ENCODE peak calls at places on chromosomes 13 and 19, in ten cellular contexts. One of them, this sample, is unnamed.

GRCh38 chr13:43014162-43014561 is 9.2 kb upstream of the DNAJC15 start:
- DNase-seq in psoas muscle: no peak
- DNase-seq in esophagus muscularis mucosa: no peak
- DNase-seq in RWPE1: no peak
- DNase-seq in progenitor cell of endocrine pancreas: no peak
- DNase-seq in GM10248: no peak
- DNase-seq in colonic mucosa: no peak
- DNase-seq in fibroblast of mammary gland: no peak
- DNase-seq in astrocyte of the cerebellum: no peak
- DNase-seq in astrocyte: no peak
- DNase-seq in this sample: no peak

GRCh38 chr19:1856345-1856697 is 7.1 kb downstream of the KLF16 start:
- DNase-seq in psoas muscle: no peak
- DNase-seq in esophagus muscularis mucosa: no peak
- DNase-seq in RWPE1: no peak
- DNase-seq in progenitor cell of endocrine pancreas: no peak
- DNase-seq in GM10248: no peak
- DNase-seq in colonic mucosa: no peak
- DNase-seq in fibroblast of mammary gland: no peak
- DNase-seq in astrocyte of the cerebellum: no peak
- DNase-seq in astrocyte: no peak
- DNase-seq in this sample: no peak

GRCh38 chr13:111897846-111898215 is 169.1 kb upstream of the SOX1 start:
- DNase-seq in psoas muscle: no peak
- DNase-seq in esophagus muscularis mucosa: no peak
- DNase-seq in RWPE1: no peak
- DNase-seq in progenitor cell of endocrine pancreas: no peak
- DNase-seq in GM10248: no peak
- DNase-seq in colonic mucosa: no peak
- DNase-seq in fibroblast of mammary gland: no peak
- DNase-seq in astrocyte of the cerebellum: no peak
- DNase-seq in astrocyte: no peak
- DNase-seq in this sample: no peak

GRCh38 chr13:95745289-95745688 is 68.3 kb downstream of the DNAJC3 start:
- DNase-seq in psoas muscle: peak
- DNase-seq in esophagus muscularis mucosa: no peak
- DNase-seq in RWPE1: no peak
- DNase-seq in progenitor cell of endocrine pancreas: no peak
- DNase-seq in GM10248: no peak
- DNase-seq in colonic mucosa: no peak
- DNase-seq in fibroblast of mammary gland: no peak
- DNase-seq in astrocyte of the cerebellum: no peak
- DNase-seq in astrocyte: no peak
- DNase-seq in this sample: no peak

GRCh38 chr19:4587527-4587926 is 28.0 kb upstream of the SEMA6B start:
- DNase-seq in psoas muscle: no peak
- DNase-seq in esophagus muscularis mucosa: no peak
- DNase-seq in RWPE1: no peak
- DNase-seq in progenitor cell of endocrine pancreas: no peak
- DNase-seq in GM10248: no peak
- DNase-seq in colonic mucosa: no peak
- DNase-seq in fibroblast of mammary gland: no peak
- DNase-seq in astrocyte of the cerebellum: no peak
- DNase-seq in astrocyte: no peak
- DNase-seq in this sample: no peak

GRCh38 chr13:45353895-45354294 is 12.9 kb upstream of the TPT1 start:
- DNase-seq in psoas muscle: no peak
- DNase-seq in esophagus muscularis mucosa: no peak
- DNase-seq in RWPE1: no peak
- DNase-seq in progenitor cell of endocrine pancreas: no peak
- DNase-seq in GM10248: peak
- DNase-seq in colonic mucosa: no peak
- DNase-seq in fibroblast of mammary gland: no peak
- DNase-seq in astrocyte of the cerebellum: no peak
- DNase-seq in astrocyte: no peak
- DNase-seq in this sample: no peak

GRCh38 chr19:22545751-22546150 is 88.4 kb upstream of the ZNF492 start:
- DNase-seq in psoas muscle: no peak
- DNase-seq in esophagus muscularis mucosa: no peak
- DNase-seq in RWPE1: no peak
- DNase-seq in progenitor cell of endocrine pancreas: no peak
- DNase-seq in GM10248: peak
- DNase-seq in colonic mucosa: peak
- DNase-seq in fibroblast of mammary gland: peak
- DNase-seq in astrocyte of the cerebellum: no peak
- DNase-seq in astrocyte: no peak
- DNase-seq in this sample: peak

GRCh38 chr19:17766543-17767131 is 15.4 kb downstream of the FCHO1 start:
- DNase-seq in psoas muscle: peak
- DNase-seq in esophagus muscularis mucosa: no peak
- DNase-seq in RWPE1: peak
- DNase-seq in progenitor cell of endocrine pancreas: peak
- DNase-seq in GM10248: peak
- DNase-seq in colonic mucosa: peak
- DNase-seq in fibroblast of mammary gland: peak
- DNase-seq in astrocyte of the cerebellum: peak
- DNase-seq in astrocyte: peak
- DNase-seq in this sample: peak

GRCh38 chr13:35144496-35144895 is 202.4 kb downstream of the NBEA start:
- DNase-seq in psoas muscle: no peak
- DNase-seq in esophagus muscularis mucosa: no peak
- DNase-seq in RWPE1: no peak
- DNase-seq in progenitor cell of endocrine pancreas: no peak
- DNase-seq in GM10248: no peak
- DNase-seq in colonic mucosa: no peak
- DNase-seq in fibroblast of mammary gland: peak
- DNase-seq in astrocyte of the cerebellum: no peak
- DNase-seq in astrocyte: peak
- DNase-seq in this sample: no peak

GRCh38 chr13:27830010-27830409 is 37.7 kb downstream of the GSX1 start:
- DNase-seq in psoas muscle: peak
- DNase-seq in esophagus muscularis mucosa: no peak
- DNase-seq in RWPE1: peak
- DNase-seq in progenitor cell of endocrine pancreas: peak
- DNase-seq in GM10248: peak
- DNase-seq in colonic mucosa: peak
- DNase-seq in fibroblast of mammary gland: no peak
- DNase-seq in astrocyte of the cerebellum: no peak
- DNase-seq in astrocyte: no peak
- DNase-seq in this sample: peak

GRCh38 chr19:12749938-12750521 is 1.6 kb upstream of the BEST2 start:
- DNase-seq in psoas muscle: no peak
- DNase-seq in esophagus muscularis mucosa: no peak
- DNase-seq in RWPE1: no peak
- DNase-seq in progenitor cell of endocrine pancreas: no peak
- DNase-seq in GM10248: no peak
- DNase-seq in colonic mucosa: peak
- DNase-seq in fibroblast of mammary gland: peak
- DNase-seq in astrocyte of the cerebellum: no peak
- DNase-seq in astrocyte: peak
- DNase-seq in this sample: no peak

GRCh38 chr13:97878421-97879375 is 74.8 kb upstream of the IPO5 start:
- DNase-seq in psoas muscle: no peak
- DNase-seq in esophagus muscularis mucosa: peak
- DNase-seq in RWPE1: no peak
- DNase-seq in progenitor cell of endocrine pancreas: no peak
- DNase-seq in GM10248: no peak
- DNase-seq in colonic mucosa: no peak
- DNase-seq in fibroblast of mammary gland: no peak
- DNase-seq in astrocyte of the cerebellum: no peak
- DNase-seq in astrocyte: peak
- DNase-seq in this sample: no peak

GRCh38 chr19:57583104-57583520 is 833 bp upstream of the ZIK1 start:
- DNase-seq in psoas muscle: no peak
- DNase-seq in esophagus muscularis mucosa: no peak
- DNase-seq in RWPE1: no peak
- DNase-seq in progenitor cell of endocrine pancreas: no peak
- DNase-seq in GM10248: no peak
- DNase-seq in colonic mucosa: no peak
- DNase-seq in fibroblast of mammary gland: no peak
- DNase-seq in astrocyte of the cerebellum: no peak
- DNase-seq in astrocyte: no peak
- DNase-seq in this sample: no peak

GRCh38 chr19:57583521-57584416 is at the start of gene ZIK1:
- DNase-seq in psoas muscle: peak
- DNase-seq in esophagus muscularis mucosa: peak
- DNase-seq in RWPE1: peak
- DNase-seq in progenitor cell of endocrine pancreas: peak
- DNase-seq in GM10248: peak
- DNase-seq in colonic mucosa: peak
- DNase-seq in fibroblast of mammary gland: peak
- DNase-seq in astrocyte of the cerebellum: peak
- DNase-seq in astrocyte: peak
- DNase-seq in this sample: peak

GRCh38 chr19:57576661-57577060 is 2.0 kb downstream of the ZNF416 start:
- DNase-seq in psoas muscle: no peak
- DNase-seq in esophagus muscularis mucosa: no peak
- DNase-seq in RWPE1: no peak
- DNase-seq in progenitor cell of endocrine pancreas: no peak
- DNase-seq in GM10248: no peak
- DNase-seq in colonic mucosa: no peak
- DNase-seq in fibroblast of mammary gland: no peak
- DNase-seq in astrocyte of the cerebellum: no peak
- DNase-seq in astrocyte: no peak
- DNase-seq in this sample: no peak

GRCh38 chr19:57578487-57579205 is at the start of gene ZNF416:
- DNase-seq in psoas muscle: peak
- DNase-seq in esophagus muscularis mucosa: peak
- DNase-seq in RWPE1: peak
- DNase-seq in progenitor cell of endocrine pancreas: peak
- DNase-seq in GM10248: peak
- DNase-seq in colonic mucosa: peak
- DNase-seq in fibroblast of mammary gland: peak
- DNase-seq in astrocyte of the cerebellum: peak
- DNase-seq in astrocyte: peak
- DNase-seq in this sample: peak
- TF ChIP-seq CTCF in psoas muscle: peak
- TF ChIP-seq CTCF in esophagus muscularis mucosa: peak
- TF ChIP-seq CTCF in RWPE1: no peak
- TF ChIP-seq CTCF in progenitor cell of endocrine pancreas: peak
- TF ChIP-seq CTCF in GM10248: peak
- TF ChIP-seq CTCF in colonic mucosa: no peak
- TF ChIP-seq CTCF in fibroblast of mammary gland: peak
- TF ChIP-seq CTCF in astrocyte of the cerebellum: peak
- TF ChIP-seq CTCF in astrocyte: no peak
- TF ChIP-seq CTCF in this sample: no peak

DNA sequence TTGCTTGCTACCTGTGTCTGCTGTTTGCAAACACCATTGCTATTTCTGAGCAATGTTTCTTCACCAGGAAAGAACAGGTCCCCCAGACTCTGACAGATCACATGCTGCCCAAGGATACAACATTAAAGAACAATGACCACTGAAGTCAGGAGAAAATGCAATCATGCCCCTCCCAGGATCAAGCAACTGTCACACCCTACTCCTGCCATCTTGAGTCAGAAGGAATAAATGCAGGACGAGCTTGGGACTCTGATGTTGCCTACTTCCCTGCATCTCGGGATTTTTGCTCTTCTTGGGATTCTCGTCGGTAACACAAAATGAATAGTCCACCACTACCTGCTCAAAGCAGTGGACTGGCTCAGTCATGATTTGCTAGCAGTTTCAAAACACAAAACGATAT is 490.6 kb downstream of the COG6 start:
- DNase-seq in psoas muscle: no peak
- DNase-seq in esophagus muscularis mucosa: no peak
- DNase-seq in RWPE1: no peak
- DNase-seq in progenitor cell of endocrine pancreas: no peak
- DNase-seq in GM10248: no peak
- DNase-seq in colonic mucosa: no peak
- DNase-seq in fibroblast of mammary gland: no peak
- DNase-seq in astrocyte of the cerebellum: no peak
- DNase-seq in astrocyte: no peak
- DNase-seq in this sample: no peak
- TF ChIP-seq CTCF in psoas muscle: no peak
- TF ChIP-seq CTCF in esophagus muscularis mucosa: no peak
- TF ChIP-seq CTCF in RWPE1: no peak
- TF ChIP-seq CTCF in progenitor cell of endocrine pancreas: no peak
- TF ChIP-seq CTCF in GM10248: no peak
- TF ChIP-seq CTCF in colonic mucosa: no peak
- TF ChIP-seq CTCF in fibroblast of mammary gland: no peak
- TF ChIP-seq CTCF in astrocyte of the cerebellum: no peak
- TF ChIP-seq CTCF in astrocyte: no peak
- TF ChIP-seq CTCF in this sample: no peak

DNA sequence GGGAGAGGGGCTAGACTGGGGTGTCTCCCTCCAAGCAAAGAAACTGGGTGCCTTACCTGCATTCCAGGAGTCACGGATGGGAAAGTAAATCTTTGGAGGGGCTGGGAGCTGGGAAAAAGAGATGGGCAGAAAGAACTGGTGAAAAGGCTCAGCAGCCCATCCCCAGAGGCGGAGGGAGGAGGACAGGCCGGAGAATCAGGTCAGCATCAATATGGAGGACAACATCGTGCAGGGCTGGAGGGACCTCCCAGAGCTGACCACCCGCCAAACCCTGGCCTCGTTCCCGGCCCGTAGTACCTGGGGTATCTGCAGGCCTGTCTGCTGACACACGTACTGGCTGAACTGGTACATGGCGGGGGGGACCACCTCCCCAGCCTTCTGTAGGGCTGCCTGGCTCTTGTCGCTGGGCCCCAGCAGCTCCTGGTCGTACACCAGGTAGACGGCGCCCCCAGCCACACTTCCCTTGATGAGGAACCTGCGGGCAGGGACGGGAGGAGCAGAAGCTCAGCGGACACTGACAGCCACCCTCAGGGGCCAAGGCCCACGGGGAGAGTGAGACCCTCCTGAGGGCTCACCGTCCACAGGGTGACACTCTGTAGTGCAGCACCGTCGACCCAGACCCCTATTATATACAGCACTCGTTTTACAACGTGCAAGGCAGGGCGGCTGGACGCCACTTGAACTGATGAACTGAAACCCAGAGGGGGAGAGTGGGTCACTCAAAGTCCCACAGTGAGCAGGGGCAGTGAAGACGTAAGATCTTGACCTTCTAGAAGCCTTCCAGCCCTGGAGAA is 830 bp downstream of the MICOS13 start:
- DNase-seq in psoas muscle: no peak
- DNase-seq in esophagus muscularis mucosa: no peak
- DNase-seq in RWPE1: no peak
- DNase-seq in progenitor cell of endocrine pancreas: no peak
- DNase-seq in GM10248: peak
- DNase-seq in colonic mucosa: no peak
- DNase-seq in fibroblast of mammary gland: no peak
- DNase-seq in astrocyte of the cerebellum: no peak
- DNase-seq in astrocyte: no peak
- DNase-seq in this sample: no peak
- TF ChIP-seq CTCF in psoas muscle: no peak
- TF ChIP-seq CTCF in esophagus muscularis mucosa: no peak
- TF ChIP-seq CTCF in RWPE1: no peak
- TF ChIP-seq CTCF in progenitor cell of endocrine pancreas: no peak
- TF ChIP-seq CTCF in GM10248: no peak
- TF ChIP-seq CTCF in colonic mucosa: no peak
- TF ChIP-seq CTCF in fibroblast of mammary gland: no peak
- TF ChIP-seq CTCF in astrocyte of the cerebellum: no peak
- TF ChIP-seq CTCF in astrocyte: no peak
- TF ChIP-seq CTCF in this sample: no peak

DNA sequence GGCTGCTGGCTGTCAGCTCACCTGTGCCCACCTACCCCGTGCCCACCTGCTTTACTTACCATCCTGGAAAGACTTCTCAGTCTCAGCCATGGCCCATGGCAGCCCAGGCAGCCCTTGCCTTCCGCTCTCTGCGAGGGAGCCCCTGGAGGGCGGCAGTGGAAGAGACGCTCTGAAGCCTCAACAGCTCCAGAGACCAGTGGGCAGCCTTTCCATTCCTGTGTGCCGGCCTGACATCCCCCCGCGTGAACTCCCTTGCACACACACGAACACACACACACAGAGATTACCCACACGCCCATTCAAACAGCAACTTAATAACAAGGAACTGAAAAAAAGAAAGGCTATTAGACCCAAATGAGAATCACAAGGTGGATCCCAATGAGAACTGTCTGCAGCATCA is 14.2 kb upstream of the RASA3 start:
- DNase-seq in psoas muscle: peak
- DNase-seq in esophagus muscularis mucosa: no peak
- DNase-seq in RWPE1: no peak
- DNase-seq in progenitor cell of endocrine pancreas: no peak
- DNase-seq in GM10248: no peak
- DNase-seq in colonic mucosa: no peak
- DNase-seq in fibroblast of mammary gland: no peak
- DNase-seq in astrocyte of the cerebellum: no peak
- DNase-seq in astrocyte: no peak
- DNase-seq in this sample: peak
- TF ChIP-seq CTCF in psoas muscle: no peak
- TF ChIP-seq CTCF in esophagus muscularis mucosa: no peak
- TF ChIP-seq CTCF in RWPE1: no peak
- TF ChIP-seq CTCF in progenitor cell of endocrine pancreas: peak
- TF ChIP-seq CTCF in GM10248: peak
- TF ChIP-seq CTCF in colonic mucosa: no peak
- TF ChIP-seq CTCF in fibroblast of mammary gland: peak
- TF ChIP-seq CTCF in astrocyte of the cerebellum: peak
- TF ChIP-seq CTCF in astrocyte: no peak
- TF ChIP-seq CTCF in this sample: no peak

This sample was measured in endothelial cell.